ENCODE peak calls at places on chromosome 3, in nine cellular contexts. E is kidney glomerular epithelial cell, J is NCI-H1417, B is frontal cortex, H is GM13976, T is right atrium auricular region, G is NCI-H460, Z is Kasumi-1, L is hippocampal formation. D is an unnamed sample.

GRCh38 chr3:79052054-79052681 is 715.6 kb downstream of the ROBO1 start:
- DNase-seq in J (no peak), G (no peak), E (no peak), Z (no peak), H (no peak), B (no peak), L (no peak), T (no peak), D (peak)

GRCh38 chr3:71103430-71103881 is 480.1 kb downstream of the FOXP1 start:
- DNase-seq in Z (peak), B (no peak), G (no peak), T (no peak), H (no peak), J (no peak), E (no peak), L (no peak), D (peak)

GRCh38 chr3:158801200-158801599 is 654 bp upstream of the MFSD1 start:
- DNase-seq in B (no peak), E (no peak), G (no peak), J (no peak), T (no peak), L (no peak), H (no peak), Z (no peak), D (peak)

GRCh38 chr3:78986702-78987101 is 781.1 kb downstream of the ROBO1 start:
- DNase-seq in L (peak), Z (no peak), B (no peak), H (no peak), J (no peak), E (no peak), T (no peak), G (no peak), D (no peak)

GRCh38 chr3:104909721-104910120 is 457.0 kb upstream of the ALCAM start:
- DNase-seq in H (no peak), G (no peak), Z (peak), B (no peak), T (no peak), J (peak), E (no peak), L (no peak), D (peak)

GRCh38 chr3:125004196-125004595 is 51.6 kb downstream of the HEG1 start:
- DNase-seq in Z (no peak), L (no peak), B (no peak), H (no peak), T (no peak), G (no peak), J (no peak), E (no peak), D (peak)

GRCh38 chr3:12568747-12569146 is 11.9 kb downstream of the MKRN2 start:
- DNase-seq in T (no peak), Z (no peak), J (no peak), B (no peak), E (no peak), L (no peak), H (no peak), G (no peak), D (no peak)

GRCh38 chr3:63349583-63350177 is 71.6 kb downstream of the SYNPR start:
- DNase-seq in G (peak), J (peak), T (no peak), B (peak), E (peak), L (peak), Z (peak), H (peak), D (peak)

GRCh38 chr3:30353711-30354467 is 252.5 kb upstream of the TGFBR2 start:
- DNase-seq in Z (peak), G (no peak), T (no peak), J (no peak), E (no peak), L (no peak), B (no peak), H (no peak), D (no peak)

GRCh38 chr3:30305021-30305420 is 301.4 kb upstream of the TGFBR2 start:
- DNase-seq in H (no peak), L (no peak), Z (no peak), J (no peak), B (no peak), T (no peak), G (no peak), E (no peak), D (peak)

GRCh38 chr3:71817262-71817661 is 32.3 kb upstream of the PROK2 start:
- DNase-seq in G (no peak), L (no peak), E (no peak), Z (no peak), T (no peak), H (no peak), J (no peak), B (no peak), D (no peak)

GRCh38 chr3:66403268-66403990 is 97.4 kb downstream of the LRIG1 start:
- DNase-seq in J (no peak), B (no peak), T (no peak), G (no peak), H (no peak), Z (no peak), E (no peak), L (no peak), D (no peak)

GRCh38 chr3:115651089-115651488 is 27.8 kb downstream of the GAP43 start:
- DNase-seq in L (no peak), Z (no peak), H (no peak), G (no peak), J (no peak), T (no peak), B (no peak), E (no peak), D (no peak)

GRCh38 chr3:94303897-94304296 is 241.0 kb downstream of the NSUN3 start:
- DNase-seq in L (peak), E (peak), J (no peak), H (no peak), B (no peak), T (no peak), Z (no peak), G (no peak), D (peak)

GRCh38 chr3:132730891-132731580 is 8.8 kb upstream of the NPHP3 start:
- DNase-seq in J (peak), T (no peak), G (peak), L (peak), Z (peak), H (peak), E (peak), B (peak), D (peak)

GRCh38 chr3:46943237-46944187 is 33.0 kb downstream of the CCDC12 start:
- DNase-seq in T (no peak), Z (no peak), L (no peak), B (no peak), E (peak), H (no peak), G (no peak), J (no peak), D (peak)

GRCh38 chr3:9957214-9957613 is 5.0 kb upstream of the PRRT3 start:
- DNase-seq in G (no peak), B (no peak), E (no peak), J (no peak), T (no peak), L (no peak), Z (peak), H (no peak), D (peak)

GRCh38 chr3:194910414-194910979 is 224.8 kb downstream of the FAM43A start:
- DNase-seq in T (no peak), J (no peak), G (no peak), Z (no peak), L (no peak), B (no peak), E (no peak), H (no peak), D (no peak)

GRCh38 chr3:4825572-4826236 is 153.5 kb upstream of the BHLHE40 start:
- DNase-seq in T (no peak), G (peak), E (peak), L (no peak), H (no peak), B (no peak), J (no peak), Z (no peak), D (no peak)

GRCh38 chr3:2921903-2922302 is 188.3 kb downstream of the IL5RA start:
- DNase-seq in Z (peak), G (peak), J (peak), E (peak), T (no peak), B (peak), L (peak), H (peak), D (peak)

GRCh38 chr3:107690522-107691138 is 167.9 kb downstream of the BBX start:
- DNase-seq in Z (peak), J (peak), H (no peak), L (peak), T (no peak), E (peak), B (peak), G (peak), D (peak)

GRCh38 chr3:133037440-133037839 is 751 bp upstream of the TMEM108 start:
- DNase-seq in B (no peak), E (no peak), Z (no peak), T (no peak), G (no peak), H (no peak), J (peak), L (no peak), D (no peak)

GRCh38 chr3:25033407-25034029 is 394.5 kb upstream of the RARB start:
- DNase-seq in G (peak), E (peak), H (peak), Z (peak), B (peak), J (peak), T (no peak), L (peak), D (peak)

GRCh38 chr3:124126446-124127017 is 134.6 kb upstream of the ROPN1 start:
- DNase-seq in G (no peak), E (no peak), Z (no peak), H (no peak), J (no peak), B (no peak), L (no peak), T (no peak), D (no peak)

GRCh38 chr3:172648736-172649135 is 62.1 kb downstream of the NCEH1 start:
- DNase-seq in E (no peak), B (no peak), L (no peak), G (no peak), T (no peak), H (no peak), J (no peak), Z (no peak), D (no peak)

GRCh38 chr3:115986555-115987207 is 363.4 kb downstream of the GAP43 start:
- DNase-seq in T (no peak), E (no peak), B (no peak), H (no peak), G (no peak), Z (peak), L (no peak), J (no peak), D (peak)

GRCh38 chr3:28978092-28978491 is 302.8 kb upstream of the RBMS3 start:
- DNase-seq in H (no peak), G (no peak), T (no peak), J (no peak), E (no peak), L (no peak), Z (no peak), B (no peak), D (no peak)

GRCh38 chr3:78992830-78993229 is 775.0 kb downstream of the ROBO1 start:
- DNase-seq in H (no peak), G (no peak), T (no peak), B (no peak), E (no peak), Z (no peak), J (no peak), L (no peak), D (no peak)

D was measured in ELR.